ENCODE peak calls at places on chromosomes 3 and 15, in ten cellular contexts. Y is endothelial cell; I is pancreas; S is AG10803; Q is neural progenitor cell; D is kidney epithelial cell; G is nephron progenitor cell; N is progenitor cell of endocrine pancreas; Z is WERI-Rb-1; O is CD4-positive, alpha-beta T cell. X is an unnamed sample.

GRCh38 chr3:125317761-125318496 is 57.2 kb downstream of the ZNF148 start:
- DNase-seq in Y (no peak), I (no peak), S (no peak), Q (no peak), D (peak), G (no peak), N (no peak), Z (no peak), O (no peak), X (no peak)

GRCh38 chr15:75140080-75140879 is 61.4 kb upstream of the C15orf39 start:
- DNase-seq in Y (no peak), I (no peak), S (no peak), Q (peak), D (no peak), G (no peak), N (no peak), Z (no peak), O (no peak), X (no peak)

GRCh38 chr15:34793901-34794300 is 1.4 kb downstream of the ACTC1 start:
- DNase-seq in Y (no peak), I (no peak), S (no peak), Q (no peak), D (no peak), G (no peak), N (no peak), Z (no peak), O (no peak), X (no peak)

GRCh38 chr3:151047636-151048035 is 37.8 kb upstream of the MED12L start:
- DNase-seq in Y (no peak), I (no peak), S (peak), Q (no peak), D (no peak), G (no peak), N (no peak), Z (no peak), O (no peak), X (no peak)

GRCh38 chr15:81189583-81190283 is 6.9 kb upstream of the IL16 start:
- DNase-seq in Y (no peak), I (peak), S (peak), Q (no peak), D (peak), G (no peak), N (no peak), Z (no peak), O (no peak), X (no peak)

GRCh38 chr3:50274371-50275104 is 4.3 kb upstream of the LSMEM2 start:
- DNase-seq in Y (peak), I (peak), S (peak), Q (peak), D (no peak), G (peak), N (peak), Z (peak), O (peak), X (peak)

GRCh38 chr3:170327040-170327808 is 30.3 kb upstream of the SKIL start:
- DNase-seq in Y (no peak), I (no peak), S (no peak), Q (no peak), D (no peak), G (no peak), N (no peak), Z (no peak), O (no peak), X (no peak)

GRCh38 chr15:99536422-99537033 is 29.3 kb upstream of the MEF2A start:
- DNase-seq in Y (no peak), I (peak), S (peak), Q (no peak), D (peak), G (no peak), N (no peak), Z (no peak), O (no peak), X (no peak)

GRCh38 chr3:72177075-72178050 is 392.4 kb upstream of the PROK2 start:
- DNase-seq in Y (no peak), I (no peak), S (peak), Q (no peak), D (no peak), G (peak), N (no peak), Z (no peak), O (no peak), X (no peak)

GRCh38 chr3:124007186-124007585 is 15.3 kb upstream of the ROPN1 start:
- DNase-seq in Y (no peak), I (no peak), S (peak), Q (no peak), D (no peak), G (no peak), N (no peak), Z (no peak), O (no peak), X (no peak)

GRCh38 chr3:73586190-73586589 is 38.6 kb downstream of the PDZRN3 start:
- DNase-seq in Y (no peak), I (no peak), S (no peak), Q (no peak), D (no peak), G (no peak), N (no peak), Z (no peak), O (no peak), X (no peak)

GRCh38 chr3:116440196-116440595 is 5.1 kb downstream of the LSAMP start:
- DNase-seq in Y (no peak), I (no peak), S (peak), Q (peak), D (peak), G (no peak), N (no peak), Z (no peak), O (no peak), X (no peak)

GRCh38 chr3:169227911-169228310 is 435.6 kb downstream of the MECOM start:
- DNase-seq in Y (no peak), I (no peak), S (peak), Q (peak), D (no peak), G (no peak), N (no peak), Z (no peak), O (no peak), X (no peak)

GRCh38 chr3:30681276-30682211 is 75.1 kb downstream of the TGFBR2 start:
- DNase-seq in Y (peak), I (no peak), S (peak), Q (peak), D (no peak), G (no peak), N (no peak), Z (no peak), O (no peak), X (no peak)

GRCh38 chr15:94070341-94071275 is 160.8 kb upstream of the MCTP2 start:
- DNase-seq in Y (no peak), I (peak), S (peak), Q (peak), D (peak), G (peak), N (no peak), Z (no peak), O (no peak), X (no peak)

GRCh38 chr3:102195198-102195948 is 239.4 kb upstream of the ZPLD1 start:
- DNase-seq in Y (no peak), I (peak), S (no peak), Q (no peak), D (peak), G (no peak), N (no peak), Z (no peak), O (no peak), X (no peak)

GRCh38 chr3:185397676-185398075 is 34.7 kb downstream of the MAP3K13 start:
- DNase-seq in Y (no peak), I (no peak), S (no peak), Q (no peak), D (no peak), G (no peak), N (no peak), Z (peak), O (no peak), X (no peak)

GRCh38 chr3:100954990-100955389 is 38.2 kb downstream of the ABI3BP start:
- DNase-seq in Y (no peak), I (no peak), S (peak), Q (no peak), D (no peak), G (no peak), N (no peak), Z (no peak), O (no peak), X (no peak)

GRCh38 chr3:107756649-107757048 is 233.9 kb downstream of the BBX start:
- DNase-seq in Y (no peak), I (no peak), S (peak), Q (no peak), D (no peak), G (no peak), N (no peak), Z (no peak), O (no peak), X (no peak)

GRCh38 chr15:56086566-56086965 is 93.2 kb upstream of the NEDD4 start:
- DNase-seq in Y (no peak), I (no peak), S (no peak), Q (no peak), D (no peak), G (no peak), N (no peak), Z (no peak), O (no peak), X (no peak)

GRCh38 chr3:73618461-73618860 is 6.3 kb downstream of the PDZRN3 start:
- DNase-seq in Y (no peak), I (no peak), S (peak), Q (no peak), D (no peak), G (no peak), N (no peak), Z (no peak), O (no peak), X (no peak)

GRCh38 chr15:62472616-62473299 is 307.7 kb upstream of the C2CD4B start:
- DNase-seq in Y (peak), I (no peak), S (no peak), Q (peak), D (no peak), G (peak), N (no peak), Z (no peak), O (no peak), X (no peak)

GRCh38 chr3:38627956-38628355 is 21.5 kb downstream of the SCN5A start:
- DNase-seq in Y (peak), I (no peak), S (no peak), Q (peak), D (no peak), G (peak), N (no peak), Z (peak), O (no peak), X (no peak)

GRCh38 chr3:10387881-10388621 is 67.1 kb upstream of the SEC13 start:
- DNase-seq in Y (no peak), I (no peak), S (no peak), Q (no peak), D (no peak), G (no peak), N (no peak), Z (no peak), O (no peak), X (no peak)

GRCh38 chr3:133535971-133536634 is 37.4 kb upstream of the CDV3 start:
- DNase-seq in Y (no peak), I (peak), S (peak), Q (no peak), D (peak), G (no peak), N (no peak), Z (no peak), O (no peak), X (no peak)

GRCh38 chr3:65713016-65713415 is 325.7 kb downstream of the MAGI1 start:
- DNase-seq in Y (peak), I (no peak), S (peak), Q (peak), D (peak), G (no peak), N (no peak), Z (no peak), O (no peak), X (no peak)

GRCh38 chr15:86139828-86140227 is 60.2 kb downstream of the AGBL1 start:
- DNase-seq in Y (no peak), I (no peak), S (no peak), Q (peak), D (no peak), G (peak), N (peak), Z (peak), O (no peak), X (no peak)

GRCh38 chr3:129291487-129291886 is 12.8 kb downstream of the HMCES start:
- DNase-seq in Y (no peak), I (no peak), S (peak), Q (no peak), D (no peak), G (no peak), N (no peak), Z (no peak), O (no peak), X (no peak)

GRCh38 chr3:76570436-76571057 is 469.4 kb upstream of the ROBO2 start:
- DNase-seq in Y (no peak), I (no peak), S (peak), Q (peak), D (no peak), G (no peak), N (no peak), Z (no peak), O (no peak), X (no peak)

GRCh38 chr3:47661121-47661752 is 82.6 kb upstream of the CSPG5 start:
- DNase-seq in Y (no peak), I (peak), S (peak), Q (no peak), D (peak), G (no peak), N (no peak), Z (no peak), O (no peak), X (no peak)

GRCh38 chr3:30986551-30986950 is 92.1 kb upstream of the GADL1 start:
- DNase-seq in Y (no peak), I (no peak), S (no peak), Q (no peak), D (no peak), G (no peak), N (no peak), Z (no peak), O (no peak), X (no peak)

GRCh38 chr15:62417444-62417843 is 252.4 kb upstream of the C2CD4B start:
- DNase-seq in Y (no peak), I (no peak), S (peak), Q (no peak), D (peak), G (no peak), N (no peak), Z (no peak), O (no peak), X (no peak)

DNA sequence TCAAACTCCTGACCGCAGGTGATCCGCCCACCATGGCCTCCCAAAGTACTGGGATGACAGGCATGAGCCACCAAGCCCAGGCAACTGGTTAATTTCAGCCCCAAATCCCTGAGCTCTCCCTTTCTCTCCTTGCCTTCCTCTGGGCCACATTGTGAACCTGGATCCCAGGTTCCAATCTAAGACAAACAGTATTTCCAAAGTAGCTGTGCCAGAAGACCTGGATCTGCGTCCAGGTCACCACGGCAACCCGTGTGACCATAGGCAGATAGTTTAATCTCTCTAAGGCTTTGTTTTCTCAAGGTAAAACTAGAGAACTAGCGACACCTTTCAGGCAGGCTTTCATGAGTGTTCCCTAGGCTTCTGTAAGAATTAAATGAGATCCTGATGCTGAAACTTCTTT is 5.9 kb upstream of the RBPMS2 start:
- DNase-seq in Y (no peak), I (peak), S (no peak), Q (no peak), D (no peak), G (no peak), N (no peak), Z (no peak), O (no peak), X (no peak)
- TF ChIP-seq CTCF in Y (no peak), I (no peak), S (no peak), Q (no peak), D (no peak), G (no peak), N (no peak), Z (no peak), O (no peak), X (no peak)

DNA sequence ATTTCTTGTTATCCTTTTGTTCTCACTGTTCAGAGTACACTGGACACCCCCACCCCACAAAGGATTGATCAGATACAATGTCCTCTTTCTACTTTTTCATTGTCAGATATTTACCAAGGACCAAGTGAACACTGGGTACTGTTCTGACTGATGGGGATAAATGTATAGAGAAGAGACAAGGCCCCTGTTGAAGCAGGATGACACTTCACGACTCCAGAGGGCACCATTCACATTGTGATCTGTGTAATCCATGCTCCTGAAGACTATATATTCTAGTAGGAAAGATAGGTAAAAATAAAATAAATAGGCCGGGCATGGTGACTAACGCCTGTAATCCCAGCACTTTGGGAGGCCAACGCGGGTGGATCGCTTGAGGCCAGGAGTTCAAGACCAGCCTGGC is 7.2 kb upstream of the CRYGS start:
- DNase-seq in Y (no peak), I (no peak), S (no peak), Q (no peak), D (no peak), G (no peak), N (no peak), Z (no peak), O (no peak), X (no peak)
- TF ChIP-seq CTCF in Y (no peak), I (no peak), S (no peak), Q (no peak), D (no peak), G (no peak), N (no peak), Z (no peak), O (no peak), X (no peak)

DNA sequence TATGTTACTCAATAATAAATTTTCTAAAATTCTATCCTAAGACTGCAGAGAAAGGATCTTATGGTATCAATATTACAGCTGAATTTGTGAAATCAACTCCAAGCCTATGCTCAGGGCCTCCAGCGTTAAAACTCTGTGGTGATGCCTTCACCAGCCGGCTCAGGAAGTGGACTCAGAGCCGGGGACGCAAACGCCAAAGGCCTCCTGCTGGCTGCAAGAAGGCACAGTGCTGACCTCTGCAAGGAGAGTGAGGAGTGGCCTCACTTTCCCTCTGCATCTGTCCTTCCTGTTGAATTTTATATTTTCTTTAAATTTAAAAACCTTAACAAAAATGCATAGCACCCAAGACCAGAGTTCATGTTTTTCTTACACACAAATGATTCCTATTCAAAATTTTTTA is 48.5 kb downstream of the HERC2 start:
- DNase-seq in Y (peak), I (no peak), S (no peak), Q (peak), D (no peak), G (peak), N (no peak), Z (no peak), O (no peak), X (no peak)
- TF ChIP-seq CTCF in Y (peak), I (no peak), S (no peak), Q (peak), D (peak), G (peak), N (peak), Z (no peak), O (no peak), X (no peak)

GRCh38 chr3:161419555-161420333 is 48.4 kb upstream of the SPTSSB start:
- DNase-seq in Y (no peak), I (no peak), S (no peak), Q (no peak), D (no peak), G (no peak), N (no peak), Z (no peak), O (no peak), X (no peak)

GRCh38 chr3:161422171-161422693 is 50.9 kb upstream of the SPTSSB start:
- DNase-seq in Y (no peak), I (no peak), S (no peak), Q (no peak), D (no peak), G (no peak), N (no peak), Z (no peak), O (no peak), X (no peak)

GRCh38 chr3:161415506-161416231 is 44.4 kb upstream of the SPTSSB start:
- DNase-seq in Y (no peak), I (peak), S (peak), Q (no peak), D (peak), G (no peak), N (no peak), Z (no peak), O (no peak), X (no peak)

GRCh38 chr3:161423911-161424522 is 52.7 kb upstream of the SPTSSB start:
- DNase-seq in Y (no peak), I (no peak), S (peak), Q (peak), D (no peak), G (no peak), N (no peak), Z (no peak), O (no peak), X (no peak)

DNA sequence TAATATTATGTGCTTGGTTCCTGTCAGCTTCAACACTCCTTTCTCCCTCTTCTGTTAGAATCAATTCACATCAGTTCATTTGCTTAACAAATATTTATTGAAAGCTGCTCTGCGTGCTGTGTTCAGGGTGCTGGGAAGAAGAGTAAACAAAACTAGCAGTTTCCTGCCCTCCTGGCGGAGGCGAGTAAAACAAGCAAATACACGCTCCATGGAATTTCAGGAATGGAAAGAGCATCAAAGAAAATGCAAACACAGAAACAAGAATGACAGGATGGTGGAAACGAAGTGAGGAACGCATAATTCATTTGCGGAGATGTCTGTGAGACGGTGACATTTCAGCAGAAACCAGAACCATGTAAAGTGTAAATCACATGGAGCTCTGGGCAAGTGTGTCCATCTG is 49.4 kb upstream of the SPTSSB start:
- DNase-seq in Y (peak), I (no peak), S (no peak), Q (peak), D (no peak), G (no peak), N (no peak), Z (no peak), O (no peak), X (no peak)
- TF ChIP-seq CTCF in Y (no peak), I (peak), S (no peak), Q (peak), D (no peak), G (peak), N (peak), Z (no peak), O (no peak), X (no peak)

GRCh38 chr15:80173022-80173759 is 20.4 kb downstream of the FAH start:
- DNase-seq in Y (peak), I (peak), S (peak), Q (peak), D (no peak), G (peak), N (peak), Z (peak), O (peak), X (no peak)
- TF ChIP-seq CTCF in Y (peak), I (peak), S (peak), Q (peak), D (peak), G (peak), N (peak), Z (peak), O (peak), X (peak)

GRCh38 chr3:52234516-52235447 is 4.2 kb downstream of the TWF2 start:
- DNase-seq in Y (no peak), I (no peak), S (no peak), Q (no peak), D (no peak), G (no peak), N (no peak), Z (no peak), O (no peak), X (no peak)
- TF ChIP-seq CTCF in Y (no peak), I (no peak), S (no peak), Q (no peak), D (no peak), G (no peak), N (no peak), Z (no peak), O (no peak), X (no peak)